ENCODE peak calls at places on chromosomes 1 and 21, in four cellular contexts. Z is neuronal stem cell, P is OCI-LY7, O is A549. D is an unnamed sample.

GRCh38 chr21:38384675-38385074 is 113.6 kb downstream of the ERG start:
- DNase-seq in Z (no peak), P (no peak), O (no peak), D (no peak)

GRCh38 chr1:239997515-239998311 is 94.0 kb upstream of the FMN2 start:
- DNase-seq in Z (peak), P (no peak), O (peak), D (no peak)

GRCh38 chr1:10796029-10796944 is at the start of gene CASZ1:
- DNase-seq in Z (peak), P (no peak), O (peak), D (no peak)

GRCh38 chr1:99558539-99558938 is 87.4 kb upstream of the PALMD start:
- DNase-seq in Z (no peak), P (no peak), O (no peak), D (no peak)

GRCh38 chr1:230626274-230626673 is 16.0 kb upstream of the COG2 start:
- DNase-seq in Z (no peak), P (no peak), O (no peak), D (no peak)

GRCh38 chr1:3656450-3657095 is 4.3 kb downstream of the TP73 start:
- DNase-seq in Z (no peak), P (no peak), O (no peak), D (no peak)

GRCh38 chr1:213385201-213385600 is 334.2 kb downstream of the RPS6KC1 start:
- DNase-seq in Z (no peak), P (no peak), O (no peak), D (no peak)

GRCh38 chr1:21220815-21221214 is 44.1 kb upstream of the EIF4G3 start:
- DNase-seq in Z (no peak), P (no peak), O (no peak), D (no peak)

GRCh38 chr1:116769050-116769449 is 14.8 kb downstream of the CD2 start:
- DNase-seq in Z (no peak), P (peak), O (no peak), D (no peak)

GRCh38 chr1:245650441-245650840 is 495.7 kb downstream of the KIF26B start:
- DNase-seq in Z (no peak), P (no peak), O (no peak), D (no peak)

GRCh38 chr1:245648749-245649517 is 494.1 kb downstream of the KIF26B start:
- DNase-seq in Z (no peak), P (no peak), O (no peak), D (no peak)

GRCh38 chr1:245645406-245645805 is 490.6 kb downstream of the KIF26B start:
- DNase-seq in Z (no peak), P (no peak), O (no peak), D (peak)

GRCh38 chr1:245641384-245641783 is 486.6 kb downstream of the KIF26B start:
- DNase-seq in Z (no peak), P (no peak), O (no peak), D (no peak)

DNA sequence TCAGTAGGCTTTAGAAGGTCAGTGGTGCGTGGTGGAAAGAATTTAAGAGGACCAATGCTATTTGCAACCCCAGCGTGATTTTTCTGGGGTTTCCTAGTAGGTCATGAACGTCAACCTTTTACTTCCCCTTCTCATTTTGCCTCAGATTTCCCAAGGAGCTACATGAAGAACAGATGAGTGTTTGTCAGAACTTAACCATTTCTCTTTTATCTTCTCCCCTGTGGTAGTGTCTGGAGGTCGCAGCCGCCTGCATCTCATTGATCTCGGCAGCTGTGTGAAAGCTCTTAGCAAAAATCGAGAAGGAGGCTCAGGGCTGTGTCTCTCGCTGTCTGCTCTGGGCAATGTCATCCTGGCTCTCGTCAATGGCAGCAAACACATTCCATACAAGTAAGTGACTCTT is 491.1 kb downstream of the KIF26B start:
- DNase-seq in Z (no peak), P (no peak), O (no peak), D (no peak)
- H3K4me3 ChIP-seq in Z (no peak), P (no peak), O (no peak), D (no peak)

GRCh38 chr1:203066965-203067364 is 18.8 kb downstream of the MYOG start:
- DNase-seq in Z (no peak), P (no peak), O (no peak), D (no peak)

GRCh38 chr1:203072002-203072607 is 13.7 kb downstream of the MYOG start:
- DNase-seq in Z (no peak), P (no peak), O (no peak), D (no peak)

GRCh38 chr1:203072911-203073310 is 12.9 kb downstream of the MYOG start:
- DNase-seq in Z (no peak), P (no peak), O (no peak), D (no peak)

GRCh38 chr1:203065191-203065590 is 20.6 kb downstream of the MYOG start:
- DNase-seq in Z (no peak), P (no peak), O (no peak), D (no peak)

DNA sequence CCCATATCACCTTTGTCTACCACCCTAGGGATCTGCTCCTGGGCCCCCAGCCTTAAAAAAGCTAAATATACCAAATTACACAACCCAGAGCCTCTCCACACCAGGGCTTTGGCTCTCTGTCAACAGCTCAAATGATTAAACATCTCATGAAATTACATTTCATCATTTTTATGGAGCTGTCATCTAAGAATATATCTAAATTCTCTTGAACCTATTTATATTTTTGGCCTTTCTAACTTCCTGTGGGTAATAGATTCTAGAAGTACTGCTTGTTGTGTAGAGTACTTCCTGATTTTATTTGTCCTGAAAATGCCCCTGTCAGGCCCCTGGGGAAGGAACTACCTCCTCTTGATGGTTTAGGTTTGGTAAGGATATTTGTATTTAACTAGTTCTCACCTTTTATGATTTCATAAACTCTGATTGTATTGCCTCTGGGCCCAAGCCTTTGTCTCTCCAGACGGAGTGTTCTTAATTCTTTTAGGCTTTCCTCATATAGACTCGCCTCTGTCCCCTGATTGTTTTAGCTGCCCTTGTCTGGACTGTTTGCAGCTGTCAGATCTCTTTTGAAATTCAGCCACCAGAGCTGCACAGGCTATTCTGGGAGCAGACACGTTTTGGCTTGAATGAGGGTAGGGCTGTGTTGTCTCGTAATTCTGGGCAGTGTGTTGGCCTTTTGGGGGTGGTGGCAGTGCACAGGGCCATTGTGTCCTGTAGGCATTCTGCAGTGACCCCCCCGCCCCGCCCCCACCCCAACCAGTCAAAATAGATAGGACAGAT is 16.6 kb downstream of the MYOG start:
- DNase-seq in Z (no peak), P (no peak), O (no peak), D (peak)
- H3K4me3 ChIP-seq in Z (no peak), P (no peak), O (no peak), D (no peak)

GRCh38 chr1:114154146-114154962 is 685 bp upstream of the SYT6 start:
- DNase-seq in Z (no peak), P (no peak), O (no peak), D (no peak)

GRCh38 chr1:114154963-114155322 is 1.3 kb upstream of the SYT6 start:
- DNase-seq in Z (no peak), P (no peak), O (no peak), D (no peak)

GRCh38 chr1:114152211-114153050 is 1.2 kb downstream of the SYT6 start:
- DNase-seq in Z (no peak), P (no peak), O (peak), D (no peak)

GRCh38 chr1:114153051-114153620 is 533 bp downstream of the SYT6 start:
- DNase-seq in Z (no peak), P (no peak), O (peak), D (no peak)

DNA sequence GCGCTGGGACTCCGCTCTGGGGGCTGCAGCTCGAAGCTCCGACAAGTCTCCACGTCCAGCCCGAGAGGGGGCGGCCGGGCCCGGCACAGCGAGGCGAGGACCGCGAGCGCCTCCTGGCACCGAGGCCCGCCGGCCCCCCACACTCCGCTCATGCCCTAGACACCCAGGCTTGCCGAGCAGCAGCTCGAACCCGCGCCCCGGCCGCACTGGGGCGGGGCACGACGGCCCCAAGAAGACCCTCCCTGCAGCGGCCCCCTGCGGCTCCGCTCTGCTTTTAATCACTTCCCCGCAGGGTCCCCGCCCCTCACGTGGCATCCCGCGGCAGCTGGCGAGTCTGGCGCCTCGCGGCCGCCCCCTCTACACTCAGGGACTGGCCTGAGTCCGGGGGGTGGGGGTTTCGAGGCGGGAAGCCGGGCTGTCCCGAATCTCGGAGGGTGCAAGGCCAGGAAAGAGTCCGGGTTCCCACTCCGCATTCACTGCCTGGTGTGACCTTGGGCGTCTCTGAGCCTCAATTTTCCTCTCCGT is at the start of gene SYT6:
- DNase-seq in Z (no peak), P (no peak), O (no peak), D (no peak)
- H3K4me3 ChIP-seq in Z (peak), P (no peak), O (peak), D (no peak)

GRCh38 chr1:91066545-91066944 is 44.7 kb upstream of the ZNF644 start:
- DNase-seq in Z (no peak), P (no peak), O (no peak), D (no peak)
- H3K4me3 ChIP-seq in Z (no peak), P (no peak), O (no peak), D (no peak)

GRCh38 chr1:228213917-228214808 is 6.3 kb downstream of the OBSCN start:
- DNase-seq in Z (no peak), P (no peak), O (no peak), D (no peak)
- H3K4me3 ChIP-seq in Z (peak), P (peak), O (peak), D (peak)

DNA sequence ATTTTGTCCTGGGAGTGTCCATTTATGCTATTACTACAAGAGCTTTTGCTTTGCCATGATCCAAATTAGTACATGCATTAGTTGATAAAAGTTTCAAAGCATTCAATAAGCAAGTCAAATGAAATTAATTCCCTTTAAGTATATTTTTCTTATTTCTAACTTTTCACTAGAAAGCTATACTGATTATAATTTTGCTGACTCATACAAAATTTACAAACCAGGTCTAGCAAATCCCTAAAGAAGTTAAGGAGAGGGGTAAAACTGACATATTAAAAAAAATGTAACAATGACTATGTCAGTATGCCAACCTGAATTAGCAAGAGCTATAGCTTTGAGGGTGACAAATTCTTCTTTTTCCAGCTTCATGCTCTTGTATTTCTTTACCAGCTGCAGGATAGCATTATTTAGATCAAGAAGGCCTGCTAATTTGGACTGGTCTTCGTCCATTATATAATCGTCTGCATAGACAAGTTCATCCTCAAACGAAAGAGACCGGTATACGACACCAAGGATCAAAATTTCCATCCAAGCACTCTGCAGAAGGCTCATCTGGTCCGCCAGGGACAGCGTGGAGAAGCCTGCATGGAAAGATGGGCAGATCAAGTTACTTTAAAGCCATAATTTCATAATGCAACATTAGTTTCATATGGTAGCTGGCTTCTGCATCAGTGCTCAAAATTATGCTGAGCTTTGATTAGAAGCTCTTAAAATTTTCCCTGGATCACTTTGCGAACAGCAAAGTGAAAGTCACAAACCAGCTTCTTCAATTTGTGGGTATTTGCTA is 95.8 kb upstream of the USH2A start:
- DNase-seq in Z (no peak), P (no peak), O (no peak), D (no peak)
- H3K4me3 ChIP-seq in Z (no peak), P (no peak), O (no peak), D (no peak)

DNA sequence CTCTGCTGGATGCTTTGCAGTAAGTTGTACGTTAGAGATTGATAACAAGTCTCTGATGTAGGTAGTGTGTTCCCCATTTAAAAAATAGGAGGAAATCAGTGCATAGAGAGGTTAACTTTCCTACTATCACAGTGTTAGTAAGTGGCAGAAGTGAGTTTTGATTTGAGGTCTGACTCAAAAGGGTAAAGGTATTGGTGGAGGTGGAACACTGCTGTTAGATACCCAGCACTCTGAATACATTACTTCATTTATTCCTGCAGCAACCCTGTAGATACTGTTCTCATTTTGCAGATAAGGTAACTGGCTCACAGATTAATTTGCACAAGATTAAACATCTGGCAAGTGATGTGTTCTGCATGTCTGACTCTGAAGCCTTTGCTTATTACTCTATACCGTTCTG is 3.1 kb downstream of the CAMSAP2 start:
- DNase-seq in Z (no peak), P (peak), O (no peak), D (no peak)
- H3K4me3 ChIP-seq in Z (no peak), P (peak), O (peak), D (no peak)